ENCODE peak calls at places on chromosomes 11 and 22, in five cellular contexts. S is effector CD4-positive, alpha-beta T cell; A is islet precursor cell; Y is fibroblast of the aortic adventitia; O is neural crest cell. K is an unnamed sample.

GRCh38 chr11:67022961-67023956 is at the start of gene SYT12:
- DNase-seq in Y (no peak), A (peak), S (no peak), O (no peak), K (no peak)

GRCh38 chr22:38383417-38383816 is 66.2 kb upstream of the CSNK1E start:
- DNase-seq in A (no peak), Y (no peak), O (no peak), S (no peak), K (no peak)

GRCh38 chr11:134374891-134375550 is 37.0 kb downstream of the B3GAT1 start:
- DNase-seq in S (no peak), O (no peak), A (no peak), Y (no peak), K (no peak)

GRCh38 chr11:95337175-95337957 is 106.4 kb upstream of the SESN3 start:
- DNase-seq in A (peak), O (peak), S (no peak), Y (peak), K (peak)

GRCh38 chr11:777288-778255 is at the start of gene GATD1:
- DNase-seq in S (peak), O (peak), Y (peak), A (peak), K (peak)

GRCh38 chr22:32708835-32709234 is 92.7 kb upstream of the TIMP3 start:
- DNase-seq in S (no peak), A (peak), Y (peak), O (no peak), K (no peak)

GRCh38 chr11:26011474-26011873 is 320.5 kb upstream of the ANO3 start:
- DNase-seq in S (no peak), A (peak), Y (no peak), O (no peak), K (no peak)

GRCh38 chr11:69008774-69009440 is 4.1 kb downstream of the MRGPRF start:
- DNase-seq in O (no peak), S (no peak), Y (peak), A (peak), K (no peak)

GRCh38 chr11:43685483-43685882 is 4.9 kb downstream of the HSD17B12 start:
- DNase-seq in O (no peak), S (no peak), Y (no peak), A (no peak), K (no peak)

GRCh38 chr11:12421386-12421785 is 44.0 kb downstream of the PARVA start:
- DNase-seq in S (no peak), O (no peak), Y (no peak), A (no peak), K (no peak)

GRCh38 chr11:33692013-33692504 is 8.6 kb downstream of the C11orf91 start:
- DNase-seq in Y (peak), A (peak), O (no peak), S (no peak), K (no peak)

GRCh38 chr11:130710442-130711101 is 205.7 kb downstream of the SNX19 start:
- DNase-seq in A (no peak), S (no peak), Y (no peak), O (no peak), K (no peak)

GRCh38 chr11:79235696-79236095 is 205.1 kb downstream of the TENM4 start:
- DNase-seq in Y (no peak), S (no peak), O (no peak), A (peak), K (no peak)

GRCh38 chr11:20022363-20023081 is 137.8 kb downstream of the DBX1 start:
- DNase-seq in Y (peak), S (no peak), A (peak), O (peak), K (peak)

GRCh38 chr11:73493838-73494598 is 103.9 kb downstream of the FAM168A start:
- DNase-seq in O (no peak), S (no peak), A (peak), Y (peak), K (no peak)

GRCh38 chr11:68377389-68377795 is 65.0 kb downstream of the LRP5 start:
- DNase-seq in O (no peak), Y (no peak), S (no peak), A (no peak), K (no peak)

GRCh38 chr11:3989891-3990290 is 104.7 kb upstream of the RRM1 start:
- DNase-seq in O (no peak), S (no peak), A (no peak), Y (no peak), K (no peak)

K was measured in endothelial cell.